ENCODE peak calls at places on chromosomes 4 and X, in seven cellular contexts. H is stomach, J is transverse colon, A is SJSA1, K is GM23248, G is ascending aorta, B is NT2/D1. Y is an unnamed sample.

GRCh38 chr4:26748805-26749204 is 111.8 kb upstream of the STIM2 start:
- DNase-seq in B (no peak), J (no peak), H (no peak), G (no peak), K (no peak), A (no peak), Y (no peak)

GRCh38 chr4:175062183-175062592 is 144.0 kb downstream of the ADAM29 start:
- DNase-seq in K (no peak), G (no peak), J (no peak), A (no peak), H (peak; percentile 36), B (no peak), Y (no peak)

GRCh38 chr4:5114911-5115310 is 63.6 kb downstream of the STK32B start:
- DNase-seq in G (no peak), K (peak; percentile 39), B (no peak), J (no peak), A (no peak), H (no peak), Y (peak; percentile 66)

GRCh38 chr4:130238121-130238520 is 1142.2 kb downstream of the C4orf33 start:
- DNase-seq in H (no peak), G (no peak), B (no peak), A (no peak), J (no peak), K (no peak), Y (no peak)

GRCh38 chr4:76305971-76306881 is at the start of gene STBD1:
- DNase-seq in A (peak; percentile 84), J (peak; percentile 89), H (peak; percentile 77), B (peak; percentile 32), K (peak; percentile 83), G (peak; percentile 44), Y (peak; percentile 88)

GRCh38 chrX:20620301-20620700 is 353.6 kb upstream of the RPS6KA3 start:
- DNase-seq in G (no peak), B (no peak), H (no peak), K (peak; percentile 85), J (no peak), A (no peak), Y (no peak)

GRCh38 chr4:15336410-15337184 is 91.2 kb upstream of the C1QTNF7 start:
- DNase-seq in B (peak; percentile 51), G (no peak), K (peak; percentile 69), A (no peak), J (no peak), H (no peak), Y (no peak)

GRCh38 chr4:22500128-22500611 is 15.7 kb downstream of the ADGRA3 start:
- DNase-seq in G (no peak), H (peak; percentile 71), J (peak; percentile 68), K (no peak), A (no peak), B (no peak), Y (no peak)

GRCh38 chrX:115553171-115553570 is 7.8 kb upstream of the PLS3 start:
- DNase-seq in A (no peak), J (no peak), B (no peak), H (no peak), K (no peak), G (no peak), Y (no peak)

GRCh38 chr4:84907145-84907544 is 59.3 kb downstream of the WDFY3 start:
- DNase-seq in K (no peak), A (no peak), H (no peak), B (no peak), J (no peak), G (no peak), Y (no peak)

GRCh38 chrX:71366674-71367256 is 608 bp downstream of the TAF1 start:
- DNase-seq in K (peak; percentile 50), H (no peak), A (peak; percentile 27), J (peak; percentile 19), B (no peak), G (no peak), Y (peak; percentile 31)

GRCh38 chr4:146398404-146398803 is 123.3 kb downstream of the SLC10A7 start:
- DNase-seq in H (no peak), A (no peak), J (no peak), G (no peak), K (peak; percentile 14), B (no peak), Y (no peak)

GRCh38 chrX:36214924-36215323 is 295.4 kb downstream of the CFAP47 start:
- DNase-seq in B (no peak), J (no peak), A (no peak), G (no peak), K (no peak), H (no peak), Y (no peak)

GRCh38 chr4:64756016-64756415 is 346.8 kb upstream of the TECRL start:
- DNase-seq in G (no peak), B (no peak), K (peak; percentile 26), A (no peak), H (no peak), J (no peak), Y (no peak)

DNA sequence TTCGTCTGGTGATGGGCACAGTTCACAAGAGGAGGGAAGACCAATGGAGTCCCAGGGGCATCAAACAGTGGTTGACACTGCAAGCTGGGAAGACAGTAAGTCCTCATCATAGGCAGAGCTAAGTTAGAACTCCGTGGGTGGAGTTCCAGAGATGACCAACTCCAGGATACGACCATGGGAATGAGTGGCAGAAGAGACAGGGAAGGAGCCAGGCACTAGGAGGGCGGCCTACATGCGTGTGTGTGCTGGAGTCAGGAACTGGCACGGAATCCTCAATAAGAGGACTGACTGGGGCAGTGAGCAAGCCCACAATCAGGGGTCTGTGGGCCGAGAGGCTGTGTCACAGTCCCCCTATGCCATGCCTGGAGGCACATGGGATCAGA is 30.4 kb upstream of the IRAK1 start:
- DNase-seq in H (no peak), J (no peak), G (no peak), B (no peak), K (peak; percentile 74), A (no peak), Y (no peak)
- H3K4me1 ChIP-seq in H (peaks cover 67% of the 10 kb centered on the region), J (peaks cover 10% of the 10 kb centered on the region), G (peaks cover 3% of the 10 kb centered on the region), B (peaks cover 2% of the 10 kb centered on the region), K (peaks cover 32% of the 10 kb centered on the region), A (peaks cover 24% of the 10 kb centered on the region), Y (peaks cover 8% of the 10 kb centered on the region)

GRCh38 chr4:114041117-114041475 is 61.6 kb upstream of the ARSJ start:
- DNase-seq in A (no peak), J (no peak), K (peak; percentile 37), H (no peak), G (no peak), B (no peak), Y (no peak)
- H3K4me1 ChIP-seq in A (peaks cover 37% of the 10 kb centered on the region), J (peaks cover 6% of the 10 kb centered on the region), K (peaks cover 12% of the 10 kb centered on the region), H (peaks cover 13% of the 10 kb centered on the region), G (no peaks in the 10 kb centered on the region), B (no peaks in the 10 kb centered on the region), Y (peaks cover 6% of the 10 kb centered on the region)

DNA sequence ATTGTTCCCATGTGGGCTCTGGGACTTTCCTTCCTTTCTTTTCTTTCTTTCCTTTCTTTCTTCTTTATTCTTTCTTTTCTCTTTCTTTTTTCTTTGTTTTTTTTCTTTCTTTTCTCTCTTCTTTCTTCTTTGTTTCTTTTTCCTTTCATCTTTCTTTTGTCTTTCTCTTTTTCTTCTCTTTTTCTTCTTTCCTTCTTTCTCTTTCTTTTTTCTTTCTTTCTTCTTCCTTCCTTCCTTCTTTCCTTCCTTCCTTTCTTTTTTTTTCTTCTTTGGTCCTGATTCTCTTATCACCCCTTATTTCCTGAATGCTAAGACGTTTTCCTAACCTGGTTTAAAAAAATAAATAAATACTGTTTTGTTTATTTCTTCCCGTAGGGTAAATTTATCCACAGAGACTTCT is 93.2 kb downstream of the CRLF2 start:
- DNase-seq in J (no peak), B (no peak), H (no peak), K (no peak), G (no peak), A (no peak), Y (no peak)
- H3K4me1 ChIP-seq in J (no peaks in the 10 kb centered on the region), B (no peaks in the 10 kb centered on the region), H (no peaks in the 10 kb centered on the region), K (no peaks in the 10 kb centered on the region), G (no peaks in the 10 kb centered on the region), A (no peaks in the 10 kb centered on the region), Y (no peaks in the 10 kb centered on the region)

GRCh38 chr4:127783026-127783769 is 1.1 kb downstream of the HSPA4L start:
- DNase-seq in H (peak; percentile 60), B (no peak), J (peak; percentile 65), G (peak; percentile 65), A (peak; percentile 42), K (peak; percentile 66), Y (peak; percentile 72)

GRCh38 chr4:127782025-127782274 is 172 bp upstream of the HSPA4L start:
- DNase-seq in J (peak; percentile 87), G (peak; percentile 21), H (peak; percentile 87), B (peak; percentile 80), A (no peak), K (peak; percentile 95), Y (peak; percentile 87)

GRCh38 chr4:127783971-127784519 is 1.9 kb downstream of the HSPA4L start:
- DNase-seq in A (peak; percentile 5), J (no peak), G (no peak), H (no peak), K (no peak), B (no peak), Y (no peak)

GRCh38 chr4:127781303-127782024 is 658 bp upstream of the HSPA4L start:
- DNase-seq in H (peak; percentile 50), J (peak; percentile 49), B (no peak), G (no peak), A (peak; percentile 62), K (peak; percentile 81), Y (peak; percentile 84)

GRCh38 chr4:127782275-127783025 is at the start of gene HSPA4L:
- DNase-seq in J (peak; percentile 31), K (peak; percentile 75), A (peak; percentile 82), B (peak; percentile 18), H (peak; percentile 39), G (peak; percentile 23), Y (peak; percentile 36)
- H3K4me1 ChIP-seq in J (peaks cover 3% of the 10 kb centered on the region), K (no peaks in the 10 kb centered on the region), A (peaks cover 20% of the 10 kb centered on the region), B (no peaks in the 10 kb centered on the region), H (peaks cover 23% of the 10 kb centered on the region), G (no peaks in the 10 kb centered on the region), Y (peaks cover 13% of the 10 kb centered on the region)

DNA sequence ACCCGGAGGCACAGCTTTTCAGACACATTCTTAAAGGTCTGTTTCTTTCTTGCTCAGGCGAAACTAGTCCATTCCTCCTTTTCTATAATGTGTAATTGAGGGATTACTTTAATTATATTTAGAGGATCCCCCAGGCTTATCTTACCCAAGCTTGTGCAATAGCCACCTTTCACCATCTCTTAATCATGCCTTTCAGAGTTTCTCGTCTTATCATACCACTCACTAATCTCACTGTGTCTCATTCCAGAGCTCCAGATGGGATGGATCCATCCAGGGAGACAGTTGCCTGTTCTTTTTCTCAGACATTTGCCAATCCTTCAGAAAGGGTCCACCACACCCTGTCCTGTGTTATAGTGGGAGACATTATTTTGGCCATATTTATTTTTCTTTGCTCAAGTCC is 12.5 kb downstream of the SPARCL1 start:
- DNase-seq in G (no peak), A (no peak), J (no peak), K (no peak), H (no peak), B (no peak), Y (no peak)
- H3K4me1 ChIP-seq in G (peaks cover 5% of the 10 kb centered on the region), A (no peaks in the 10 kb centered on the region), J (peaks cover 4% of the 10 kb centered on the region), K (peaks cover 5% of the 10 kb centered on the region), H (peaks cover 69% of the 10 kb centered on the region), B (no peaks in the 10 kb centered on the region), Y (no peaks in the 10 kb centered on the region)

GRCh38 chrX:133921084-133921483 is 64.3 kb downstream of the GPC3 start:
- DNase-seq in A (no peak), H (no peak), G (no peak), B (no peak), K (no peak), J (no peak), Y (no peak)
- H3K4me1 ChIP-seq in A (peaks cover 8% of the 10 kb centered on the region), H (no peaks in the 10 kb centered on the region), G (no peaks in the 10 kb centered on the region), B (no peaks in the 10 kb centered on the region), K (no peaks in the 10 kb centered on the region), J (no peaks in the 10 kb centered on the region), Y (peaks cover 4% of the 10 kb centered on the region)